ENCODE peak calls at places on chromosomes 2 and 18, in nine cellular contexts. E is myocyte, M is WERI-Rb-1, O is AG04450, B is right atrium auricular region, I is suprapubic skin, F is HFF-Myc, Y is foreskin fibroblast, U is non-pigmented ciliary epithelial cell. A is an unnamed sample.

GRCh38 chr2:54599914-54600313 is 123.5 kb upstream of the EML6 start:
- DNase-seq in E (peak; percentile 75), M (no peak), O (no peak), B (no peak), I (peak; percentile 88), F (peak; percentile 40), Y (peak; percentile 61), U (no peak), A (no peak)

GRCh38 chr2:207683879-207684627 is 27.4 kb upstream of the CCNYL1 start:
- DNase-seq in E (peak; percentile 91), M (no peak), O (no peak), B (no peak), I (no peak), F (peak; percentile 33), Y (peak; percentile 79), U (no peak), A (no peak)

GRCh38 chr2:73077424-73077795 is 5.9 kb upstream of the SFXN5 start:
- DNase-seq in E (no peak), M (no peak), O (no peak), B (no peak), I (no peak), F (no peak), Y (no peak), U (no peak), A (no peak)

GRCh38 chr2:68774569-68775271 is 40.1 kb downstream of the ARHGAP25 start:
- DNase-seq in E (no peak), M (no peak), O (no peak), B (peak; percentile 78), I (no peak), F (no peak), Y (no peak), U (no peak), A (no peak)

GRCh38 chr18:75162467-75162866 is 46.5 kb downstream of the PTGR3 start:
- DNase-seq in E (peak; percentile 47), M (no peak), O (no peak), B (no peak), I (no peak), F (no peak), Y (peak; percentile 58), U (peak; percentile 2), A (no peak)

GRCh38 chr18:79834834-79835233 is 37.1 kb downstream of the KCNG2 start:
- DNase-seq in E (no peak), M (no peak), O (no peak), B (peak; percentile 38), I (no peak), F (no peak), Y (no peak), U (no peak), A (no peak)

GRCh38 chr2:204635478-204635877 is 90.2 kb downstream of the PARD3B start:
- DNase-seq in E (no peak), M (no peak), O (no peak), B (no peak), I (no peak), F (no peak), Y (no peak), U (no peak), A (no peak)

GRCh38 chr18:73669299-73669698 is 478.3 kb downstream of the FBXO15 start:
- DNase-seq in E (no peak), M (no peak), O (peak; percentile 63), B (no peak), I (no peak), F (no peak), Y (peak; percentile 55), U (no peak), A (no peak)

GRCh38 chr2:76610451-76610850 is 899.7 kb upstream of the GCFC2 start:
- DNase-seq in E (no peak), M (no peak), O (no peak), B (no peak), I (no peak), F (no peak), Y (no peak), U (no peak), A (no peak)

GRCh38 chr18:36772339-36772738 is 56.5 kb downstream of the TPGS2 start:
- DNase-seq in E (no peak), M (no peak), O (no peak), B (no peak), I (no peak), F (no peak), Y (peak; percentile 79), U (no peak), A (no peak)

GRCh38 chr18:28728891-28729290 is 552.0 kb upstream of the CDH2 start:
- DNase-seq in E (no peak), M (no peak), O (no peak), B (no peak), I (no peak), F (no peak), Y (peak; percentile 17), U (no peak), A (no peak)

GRCh38 chr2:174678395-174678794 is 80.8 kb upstream of the WIPF1 start:
- DNase-seq in E (no peak), M (no peak), O (no peak), B (no peak), I (no peak), F (no peak), Y (no peak), U (no peak), A (no peak)

GRCh38 chr2:127094509-127095366 is 12.2 kb downstream of the BIN1 start:
- DNase-seq in E (peak; percentile 91), M (no peak), O (no peak), B (no peak), I (no peak), F (no peak), Y (peak; percentile 52), U (no peak), A (no peak)

GRCh38 chr2:10452956-10453885 is 5.1 kb upstream of the ODC1 start:
- DNase-seq in E (no peak), M (no peak), O (no peak), B (no peak), I (no peak), F (no peak), Y (no peak), U (no peak), A (peak; percentile 77)

GRCh38 chr2:173151671-173152398 is 76.2 kb downstream of the MAP3K20 start:
- DNase-seq in E (no peak), M (no peak), O (no peak), B (no peak), I (no peak), F (no peak), Y (peak; percentile 87), U (peak; percentile 51), A (no peak)

GRCh38 chr2:7017621-7018260 is 100.5 kb downstream of the RNF144A start:
- DNase-seq in E (no peak), M (no peak), O (no peak), B (no peak), I (no peak), F (no peak), Y (no peak), U (no peak), A (no peak)

GRCh38 chr18:76426738-76427305 is 68.2 kb downstream of the ZNF516 start:
- DNase-seq in E (no peak), M (peak; percentile 78), O (no peak), B (peak; percentile 60), I (no peak), F (no peak), Y (peak; percentile 67), U (no peak), A (peak; percentile 13)

GRCh38 chr2:8003462-8004075 is 678.3 kb upstream of the ID2 start:
- DNase-seq in E (peak; percentile 78), M (no peak), O (no peak), B (peak; percentile 87), I (peak; percentile 89), F (peak; percentile 56), Y (peak; percentile 87), U (no peak), A (no peak)

GRCh38 chr2:96523659-96524481 is 12.7 kb upstream of the ARID5A start:
- DNase-seq in E (no peak), M (no peak), O (no peak), B (no peak), I (no peak), F (peak; percentile 83), Y (peak; percentile 96), U (no peak), A (no peak)

GRCh38 chr2:225999692-226000091 is 600.2 kb downstream of the NYAP2 start:
- DNase-seq in E (peak; percentile 36), M (no peak), O (no peak), B (no peak), I (no peak), F (no peak), Y (peak; percentile 24), U (no peak), A (peak; percentile 1)

GRCh38 chr18:28365406-28365805 is 188.5 kb upstream of the CDH2 start:
- DNase-seq in E (peak; percentile 9), M (no peak), O (no peak), B (no peak), I (no peak), F (no peak), Y (peak; percentile 1), U (peak; percentile 17), A (no peak)

GRCh38 chr2:163731735-163732134 is 4.1 kb downstream of the FIGN start:
- DNase-seq in E (peak; percentile 36), M (no peak), O (no peak), B (no peak), I (no peak), F (no peak), Y (no peak), U (no peak), A (no peak)

GRCh38 chr2:143128681-143129580 is at the start of gene ARHGAP15:
- DNase-seq in E (no peak), M (no peak), O (no peak), B (no peak), I (no peak), F (no peak), Y (no peak), U (no peak), A (no peak)

GRCh38 chr18:73824684-73825083 is 322.9 kb downstream of the FBXO15 start:
- DNase-seq in E (no peak), M (no peak), O (peak; percentile 18), B (no peak), I (no peak), F (no peak), Y (peak; percentile 52), U (no peak), A (no peak)

GRCh38 chr2:25274868-25275574 is 66.7 kb downstream of the DNMT3A start:
- DNase-seq in E (peak; percentile 33), M (no peak), O (no peak), B (no peak), I (no peak), F (no peak), Y (peak; percentile 29), U (no peak), A (no peak)

GRCh38 chr2:96897491-96898134 is 27.7 kb upstream of the SEMA4C start:
- DNase-seq in E (no peak), M (no peak), O (no peak), B (no peak), I (no peak), F (no peak), Y (no peak), U (no peak), A (no peak)

GRCh38 chr2:239275871-239276812 is 124.7 kb downstream of the HDAC4 start:
- DNase-seq in E (peak; percentile 91), M (peak; percentile 81), O (no peak), B (peak; percentile 88), I (peak; percentile 91), F (peak; percentile 66), Y (peak; percentile 96), U (no peak), A (peak; percentile 93)

GRCh38 chr2:47265751-47266231 is 110.7 kb upstream of the STPG4 start:
- DNase-seq in E (no peak), M (peak; percentile 73), O (no peak), B (no peak), I (no peak), F (no peak), Y (no peak), U (no peak), A (no peak)

GRCh38 chr2:72137498-72138010 is 10.1 kb downstream of the CYP26B1 start:
- DNase-seq in E (peak; percentile 67), M (peak; percentile 85), O (no peak), B (no peak), I (peak; percentile 72), F (no peak), Y (peak; percentile 67), U (no peak), A (no peak)

A was measured in cerebellar cortex.